ENCODE peak calls at places on chromosomes 16 and 17, in five cellular contexts. F is neuronal stem cell, H is H9, M is mesendoderm, J is H1. E is an unnamed sample.

GRCh38 chr17:31859487-31860008 is 504 bp upstream of the COPRS start:
- DNase-seq in J (no peak), H (peak), F (no peak), M (peak), E (no peak)

GRCh38 chr17:18228176-18228682 is 2.8 kb downstream of the LLGL1 start:
- DNase-seq in F (no peak), H (no peak), M (no peak), J (no peak), E (no peak)

GRCh38 chr16:57564571-57565270 is 22.3 kb downstream of the ADGRG5 start:
- DNase-seq in J (no peak), F (no peak), H (no peak), M (peak), E (peak)

GRCh38 chr17:4170639-4171280 is 27.8 kb downstream of the CYB5D2 start:
- DNase-seq in J (no peak), H (no peak), F (no peak), M (no peak), E (no peak)

GRCh38 chr16:57270221-57271062 is 14.0 kb downstream of the PLLP start:
- DNase-seq in M (peak), H (no peak), J (no peak), F (peak), E (no peak)

GRCh38 chr17:38546396-38546795 is 59.4 kb downstream of the SRCIN1 start:
- DNase-seq in H (peak), F (no peak), J (no peak), M (no peak), E (no peak)

GRCh38 chr17:35931794-35932419 is 1.3 kb upstream of the RDM1 start:
- DNase-seq in J (no peak), M (no peak), H (no peak), F (no peak), E (peak)

GRCh38 chr17:2701996-2702741 is 9.4 kb downstream of the CLUH start:
- DNase-seq in J (no peak), H (no peak), M (peak), F (no peak), E (no peak)

GRCh38 chr16:49652441-49653175 is 203.3 kb downstream of the ZNF423 start:
- DNase-seq in M (peak), F (no peak), J (no peak), H (no peak), E (no peak)

GRCh38 chr17:74842599-74843351 is 16.9 kb downstream of the GRIN2C start:
- DNase-seq in J (peak), F (peak), H (peak), M (peak), E (peak)

GRCh38 chr17:21170829-21171228 is 43.1 kb downstream of the TMEM11 start:
- DNase-seq in F (no peak), M (no peak), J (no peak), H (no peak), E (no peak)

GRCh38 chr17:80968602-80969029 is 23.0 kb upstream of the CHMP6 start:
- DNase-seq in J (no peak), M (no peak), F (no peak), H (no peak), E (peak)

GRCh38 chr16:65704866-65705265 is 583.0 kb upstream of the CDH11 start:
- DNase-seq in M (peak), F (no peak), H (no peak), J (no peak), E (no peak)

GRCh38 chr16:2511128-2511785 is 2.5 kb upstream of the ATP6V0C start:
- DNase-seq in J (no peak), M (peak), H (peak), F (no peak), E (peak)

GRCh38 chr16:27377666-27378485 is 24.1 kb upstream of the IL21R start:
- DNase-seq in F (no peak), M (no peak), J (no peak), H (no peak), E (no peak)

GRCh38 chr16:85291302-85292148 is 179.3 kb upstream of the CIBAR2 start:
- DNase-seq in H (no peak), M (no peak), F (peak), J (no peak), E (no peak)
- H4K8ac ChIP-seq in H (no peak), M (no peak), F (no peak), J (no peak), E (no peak)

DNA sequence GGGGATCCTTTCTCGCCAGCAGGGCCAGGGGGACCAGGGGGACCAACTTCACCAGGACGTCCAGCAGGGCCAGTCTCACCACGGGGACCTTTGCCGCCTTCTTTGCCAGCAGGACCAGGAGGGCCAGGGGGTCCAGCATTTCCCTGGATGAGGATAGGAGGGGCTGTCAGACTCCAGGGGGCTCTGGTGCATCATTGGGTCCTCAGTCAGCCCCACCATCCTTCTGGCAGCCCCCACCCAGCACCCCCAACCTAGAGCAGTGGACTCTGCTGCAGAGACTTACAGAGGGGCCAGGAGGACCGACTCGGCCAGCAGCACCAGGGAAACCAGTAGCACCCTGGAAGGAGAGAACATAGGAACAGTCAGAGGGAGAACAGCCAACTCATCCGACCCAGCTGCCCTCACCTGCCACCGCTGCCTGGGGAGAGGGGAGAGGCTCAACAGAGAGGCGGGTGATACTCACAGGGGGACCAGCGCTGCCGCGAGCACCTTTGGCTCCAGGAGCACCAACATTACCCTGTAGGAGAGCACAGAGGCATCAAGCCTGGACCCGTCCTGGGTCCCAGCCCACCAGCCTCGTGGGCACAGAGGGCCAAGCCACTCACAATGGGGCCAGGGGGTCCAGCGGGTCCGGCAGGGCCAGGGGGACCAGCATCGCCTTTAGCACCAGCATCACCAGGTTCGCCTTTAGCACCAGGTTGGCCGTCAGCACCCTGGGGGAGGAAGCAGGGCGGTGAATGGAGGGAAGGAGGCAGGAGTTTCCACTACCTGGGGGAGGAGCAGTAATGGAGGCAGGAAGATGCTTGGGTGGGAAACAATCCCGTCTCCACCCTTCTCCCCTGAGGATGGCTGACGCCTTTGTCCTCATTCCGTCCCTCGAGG is 11.8 kb downstream of the COL1A1 start:
- DNase-seq in H (no peak), M (no peak), F (no peak), J (no peak), E (peak)
- H4K8ac ChIP-seq in H (no peak), M (no peak), F (no peak), J (no peak), E (peak)

GRCh38 chr16:4765511-4766474 is 1.2 kb downstream of the ZNF500 start:
- DNase-seq in M (no peak), H (no peak), F (no peak), J (no peak), E (no peak)
- H4K8ac ChIP-seq in M (no peak), H (no peak), F (no peak), J (no peak), E (no peak)

GRCh38 chr17:64107517-64108235 is 22.3 kb downstream of the ERN1 start:
- DNase-seq in H (no peak), F (no peak), M (no peak), J (no peak), E (no peak)
- H4K8ac ChIP-seq in H (no peak), F (no peak), M (no peak), J (no peak), E (no peak)

GRCh38 chr17:76674600-76674999 is 31.0 kb upstream of the ST6GALNAC1 start:
- DNase-seq in H (no peak), J (no peak), F (no peak), M (no peak), E (no peak)
- H4K8ac ChIP-seq in H (no peak), J (no peak), F (no peak), M (no peak), E (no peak)

DNA sequence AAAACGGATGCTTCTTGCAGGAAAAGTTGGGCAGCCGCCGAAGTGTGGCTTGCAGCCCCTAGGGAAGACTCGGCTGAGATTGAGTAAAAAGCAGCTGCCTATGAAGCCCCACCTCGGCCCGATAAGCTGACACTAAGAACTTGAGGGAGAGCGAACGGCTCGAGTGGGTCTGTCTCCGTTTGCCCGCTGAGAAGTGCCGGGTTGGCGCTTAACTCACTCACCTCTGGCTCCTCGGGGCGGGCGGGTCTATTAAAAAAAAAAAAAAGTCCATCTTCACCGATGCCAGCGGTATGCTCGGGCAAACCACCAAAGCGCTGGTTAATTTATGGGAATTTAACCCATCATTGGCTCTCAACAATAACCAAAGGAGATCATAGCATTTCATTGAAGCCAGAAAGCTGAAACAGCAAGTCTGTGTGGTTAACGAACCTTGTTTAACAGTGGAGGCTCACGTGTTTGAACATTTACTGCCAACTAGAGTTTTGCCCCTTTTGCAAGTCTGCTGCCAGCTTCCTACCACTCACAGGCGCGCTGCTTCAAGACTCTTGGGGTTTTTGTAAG is 1.0 kb downstream of the SNTB2 start:
- DNase-seq in F (peak), M (no peak), H (no peak), J (no peak), E (no peak)
- H4K8ac ChIP-seq in F (no peak), M (no peak), H (no peak), J (no peak), E (no peak)